ENCODE peak calls at places on chromosomes 5 and 9, in four cellular contexts. Y is body of pancreas, H is pancreas, X is OCI-LY7. O is an unnamed sample. For H3K4me1, the result is how much of the 10 kb centered on the place peaks cover.

GRCh38 chr9:33211695-33212393 is 28.1 kb upstream of the SPINK4 start:
- DNase-seq in H (no peak), Y (no peak), X (no peak), O (no peak)

GRCh38 chr9:93588641-93589609 is 12.5 kb downstream of the PHF2 start:
- DNase-seq in Y (no peak), X (no peak), H (no peak), O (no peak)

GRCh38 chr9:5015934-5016333 is 30.9 kb downstream of the JAK2 start:
- DNase-seq in H (no peak), X (no peak), Y (no peak), O (no peak)

GRCh38 chr9:121225240-121225639 is 23.6 kb upstream of the RAB14 start:
- DNase-seq in X (no peak), H (no peak), Y (no peak), O (no peak)

GRCh38 chr9:136058152-136058483 is 37.0 kb downstream of the NACC2 start:
- DNase-seq in X (no peak), H (no peak), Y (no peak), O (no peak)

GRCh38 chr5:78075301-78075700 is 219.2 kb downstream of the AP3B1 start:
- DNase-seq in Y (no peak), X (no peak), H (no peak), O (no peak)

GRCh38 chr5:163696270-163696887 is 191.0 kb downstream of the MAT2B start:
- DNase-seq in X (peak), H (no peak), Y (peak), O (no peak)

GRCh38 chr9:17776735-17777134 is 197.9 kb downstream of the SH3GL2 start:
- DNase-seq in Y (no peak), X (no peak), H (no peak), O (no peak)

GRCh38 chr9:129071526-129072131 is 9.3 kb upstream of the DOLPP1 start:
- DNase-seq in Y (no peak), X (peak), H (no peak), O (no peak)

GRCh38 chr9:70318002-70318401 is 59.2 kb downstream of the SMC5 start:
- DNase-seq in Y (no peak), X (no peak), H (no peak), O (no peak)

GRCh38 chr9:24381205-24381604 is 164.5 kb downstream of the IZUMO3 start:
- DNase-seq in Y (no peak), H (no peak), X (no peak), O (no peak)

GRCh38 chr5:121758640-121759039 is 93.0 kb upstream of the FTMT start:
- DNase-seq in H (no peak), Y (no peak), X (no peak), O (no peak)

GRCh38 chr5:82183828-82184227 is 94.3 kb downstream of the RPS23 start:
- DNase-seq in X (no peak), Y (no peak), H (no peak), O (no peak)

GRCh38 chr9:20593551-20593950 is 28.7 kb downstream of the MLLT3 start:
- DNase-seq in Y (no peak), X (no peak), H (no peak), O (no peak)

GRCh38 chr9:91944711-91945110 is 5.3 kb downstream of the ROR2 start:
- DNase-seq in H (no peak), Y (no peak), X (no peak), O (no peak)

GRCh38 chr5:672329-673139 is 20.6 kb downstream of the TPPP start:
- DNase-seq in X (peak), H (peak), Y (peak), O (no peak)

GRCh38 chr9:84694248-84694647 is 24.7 kb downstream of the NTRK2 start:
- DNase-seq in X (no peak), H (no peak), Y (no peak), O (no peak)

GRCh38 chr9:1231998-1232919 is 182.1 kb downstream of the DMRT2 start:
- DNase-seq in Y (peak), X (no peak), H (peak), O (peak)

GRCh38 chr9:96245399-96245798 is 56.6 kb downstream of the HSD17B3 start:
- DNase-seq in X (peak), Y (no peak), H (no peak), O (no peak)

DNA sequence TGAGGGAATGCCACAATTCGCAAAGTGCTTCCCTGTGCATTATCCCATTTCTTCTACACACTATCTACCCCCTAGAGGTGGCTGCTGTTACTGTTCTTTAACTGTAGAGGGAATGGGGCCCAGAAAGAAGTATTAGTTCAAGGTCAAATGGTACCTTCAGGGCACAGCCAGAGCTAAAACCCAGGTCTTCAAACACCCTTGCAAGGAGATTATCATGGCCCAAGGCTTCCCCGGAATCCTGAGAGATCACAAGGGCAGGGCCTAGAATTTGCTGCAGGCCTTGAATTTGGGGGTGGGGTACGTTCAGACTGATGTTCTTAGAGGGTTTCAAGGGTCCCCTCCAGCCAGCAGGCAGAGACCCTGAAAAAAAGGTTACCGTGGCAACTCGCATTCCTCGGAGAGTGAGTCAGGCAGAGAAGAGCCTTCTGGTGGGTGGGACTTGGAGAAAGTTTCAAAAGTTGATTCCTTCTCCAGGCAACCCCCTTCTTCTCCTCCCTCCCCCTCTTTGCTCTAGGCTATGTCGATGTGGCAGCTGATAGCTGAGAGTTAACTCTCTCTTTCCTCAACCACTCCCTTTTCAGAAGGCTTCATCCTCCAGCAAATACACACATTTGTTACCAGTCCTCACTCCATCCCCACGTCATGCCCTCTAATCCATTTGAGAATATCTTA is 1.9 kb downstream of the SPARC start:
- DNase-seq in Y (no peak), H (no peak), X (no peak), O (no peak)
- TF ChIP-seq CTCF in Y (no peak), H (no peak), X (no peak), O (no peak)

DNA sequence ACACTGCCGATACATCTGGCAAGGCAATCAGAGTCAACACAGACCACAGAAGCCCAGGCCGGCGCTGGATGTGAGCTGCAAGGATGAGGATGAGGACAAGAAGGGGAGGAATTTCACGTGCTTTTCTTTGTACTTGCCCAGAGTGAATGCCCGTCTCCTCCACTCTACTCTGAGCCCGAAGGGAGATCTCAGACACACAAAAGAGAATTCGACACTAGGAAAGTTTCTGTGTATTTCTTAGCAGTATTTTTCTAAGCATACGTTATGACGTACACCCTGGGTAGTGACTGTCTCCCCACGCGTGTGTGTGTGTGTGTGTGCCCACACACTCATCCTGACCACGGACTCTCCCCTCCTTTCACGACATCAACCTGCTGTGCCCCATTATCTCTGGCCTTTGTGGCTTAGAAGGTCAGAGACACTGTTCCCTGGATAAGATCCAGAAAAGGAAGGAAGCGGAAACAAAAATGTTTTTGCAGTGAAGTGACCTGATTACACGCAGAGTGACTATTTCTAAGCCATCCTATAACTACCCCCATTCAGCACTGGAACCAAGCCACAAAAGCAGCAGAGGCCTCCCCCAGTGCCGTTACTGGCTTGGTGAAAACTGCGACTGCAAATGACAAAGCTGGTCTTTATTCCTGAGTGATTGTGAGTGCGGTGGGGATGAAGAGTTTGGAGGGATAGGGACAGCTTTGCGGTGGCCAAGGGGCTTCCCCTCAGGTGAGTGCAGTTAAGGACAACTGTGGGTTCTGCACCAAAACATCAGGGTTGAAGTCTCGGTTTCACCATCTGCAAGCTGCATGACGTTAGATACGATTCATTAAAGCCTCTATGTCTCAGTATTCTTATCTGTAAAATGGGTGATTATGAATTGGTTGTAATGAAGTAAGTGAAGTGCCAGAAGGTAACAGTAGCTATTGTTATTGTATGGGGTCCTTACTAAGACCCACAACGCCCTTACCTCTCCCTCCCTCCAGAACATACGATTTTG is 227.1 kb upstream of the DAPK1 start:
- DNase-seq in H (no peak), X (no peak), Y (peak), O (no peak)
- H3K4me3 ChIP-seq in H (no peak), X (no peak), Y (no peak), O (no peak)

DNA sequence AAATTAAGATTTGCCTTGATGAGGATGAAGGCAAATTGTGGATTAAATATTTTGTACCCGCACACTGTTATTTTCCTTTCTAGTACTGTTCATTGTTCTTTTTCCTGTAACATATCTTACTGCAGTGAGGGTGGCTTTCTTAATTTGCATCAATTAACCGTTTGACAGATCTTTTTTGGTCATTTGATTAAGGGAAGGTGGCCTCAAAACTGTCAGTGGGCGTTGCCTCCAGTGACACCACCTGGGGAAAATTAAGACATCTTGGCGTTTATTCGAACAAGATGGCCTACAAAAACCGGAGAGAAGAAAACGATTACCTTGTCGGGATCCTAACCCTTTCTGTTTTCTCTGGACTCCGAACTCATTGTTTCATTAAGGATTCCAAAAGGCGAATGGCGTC is 2.0 kb downstream of the BASP1 start:
- DNase-seq in H (no peak), Y (no peak), X (no peak), O (no peak)
- H3K4me1 ChIP-seq in H (under half), Y (under half), X (half or more), O (under half)

DNA sequence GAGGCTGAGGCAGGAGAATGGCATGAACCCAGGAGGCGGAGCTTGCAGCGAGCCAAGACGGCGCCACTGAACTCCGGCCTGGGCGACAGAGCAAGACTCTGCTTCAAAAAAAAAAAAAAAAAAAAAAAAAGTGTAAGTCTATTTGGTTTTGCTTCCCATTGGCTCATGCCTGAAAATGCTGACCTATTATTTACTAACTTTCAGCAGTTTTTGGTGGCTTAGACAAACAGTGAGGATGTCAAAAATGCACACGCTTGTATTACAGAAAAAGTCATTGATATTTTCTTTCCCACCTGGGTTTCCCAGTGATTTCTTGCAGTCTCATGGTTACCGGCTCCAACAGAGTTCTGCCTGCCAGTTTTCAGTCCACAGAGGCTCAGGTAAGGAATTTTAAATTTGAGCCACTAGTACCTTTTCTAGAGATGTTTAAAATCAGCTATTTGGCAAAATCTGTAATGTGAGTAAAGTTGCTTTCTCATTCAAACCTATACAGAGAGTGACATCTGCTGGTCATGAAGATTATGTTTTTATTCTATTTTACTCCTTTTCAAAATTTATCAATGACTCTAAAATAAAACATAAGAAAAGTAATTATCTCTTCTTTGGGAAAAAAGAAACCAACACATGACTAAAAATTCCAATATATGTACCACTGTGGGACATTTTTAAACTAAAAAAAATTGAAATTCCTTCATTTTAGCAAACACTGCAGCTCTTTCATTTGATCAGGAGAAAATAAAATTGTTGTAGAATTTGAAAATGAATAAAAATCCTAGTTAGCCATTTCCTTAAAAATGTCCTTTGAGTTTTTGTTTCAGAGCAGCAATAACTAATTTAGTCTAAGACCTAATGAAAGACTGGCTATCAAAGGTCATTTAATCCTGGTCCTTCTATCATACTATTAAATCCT is 8.8 kb downstream of the FAM200C start:
- DNase-seq in Y (no peak), X (peak), H (no peak), O (no peak)
- TF ChIP-seq CTCF in Y (peak), X (peak), H (no peak), O (peak)